ENCODE peak calls at places on chromosomes 1 and 21, in seven cellular contexts. G is D721Med; Z is stimulated activated CD4-positive, alpha-beta T cell treated with anti-CD3 and anti-CD28 coated beads, TNF-alpha, amount 100 ng/mL, for 24 hours; K is activated naive CD8-positive, alpha-beta T cell treated with anti-CD3 and anti-CD28 coated beads for 36 hours; W is amniotic stem cell; B is activated T-helper 1 cell treated with anti-CD3 and anti-CD28 coated beads, Interleukin-2, amount 50 U/mL, for 16 hours; T is hypothalamus. E is an unnamed sample.

GRCh38 chr1:150995896-150996295 is 10.8 kb downstream of the MINDY1 start:
- DNase-seq in Z (no peak), K (no peak), B (no peak), W (no peak), T (no peak), G (no peak), E (peak)

GRCh38 chr1:77794550-77794949 is 15.1 kb downstream of the MIGA1 start:
- DNase-seq in G (no peak), B (no peak), Z (no peak), T (no peak), W (no peak), K (no peak), E (no peak)

GRCh38 chr1:162756523-162756922 is 34.0 kb upstream of the HSD17B7 start:
- DNase-seq in K (no peak), W (no peak), B (no peak), Z (no peak), T (no peak), G (no peak), E (no peak)

GRCh38 chr1:101371259-101371658 is 134.4 kb downstream of the S1PR1 start:
- DNase-seq in G (no peak), T (no peak), K (peak), B (no peak), Z (no peak), W (no peak), E (no peak)

GRCh38 chr1:58857673-58858343 is 74.0 kb upstream of the JUN start:
- DNase-seq in B (no peak), W (no peak), T (no peak), G (no peak), K (peak), Z (no peak), E (no peak)

GRCh38 chr1:118960567-118961136 is 27.5 kb downstream of the TBX15 start:
- DNase-seq in G (no peak), W (no peak), B (no peak), T (no peak), Z (no peak), K (no peak), E (no peak)

GRCh38 chr1:89622895-89623294 is 10.0 kb upstream of the LRRC8C start:
- DNase-seq in W (no peak), T (no peak), Z (no peak), B (no peak), G (no peak), K (no peak), E (no peak)

GRCh38 chr1:193355179-193355578 is 168.8 kb upstream of the B3GALT2 start:
- DNase-seq in K (no peak), Z (no peak), B (no peak), G (no peak), W (no peak), T (no peak), E (no peak)

GRCh38 chr1:22780696-22781095 is 70.1 kb downstream of the EPHB2 start:
- DNase-seq in G (no peak), W (no peak), B (no peak), Z (no peak), T (no peak), K (peak), E (peak)

GRCh38 chr1:73491641-73492040 is 706.3 kb downstream of the LRRIQ3 start:
- DNase-seq in B (no peak), W (no peak), Z (no peak), G (no peak), T (no peak), K (no peak), E (no peak)

GRCh38 chr1:61741682-61742619 is at the start of gene PATJ:
- DNase-seq in Z (peak), B (peak), K (peak), W (no peak), G (peak), T (no peak), E (peak)

GRCh38 chr1:171017431-171017830 is 73.3 kb upstream of the FMO3 start:
- DNase-seq in G (no peak), Z (no peak), K (no peak), T (no peak), W (no peak), B (no peak), E (no peak)

GRCh38 chr1:182601926-182602325 is 2.3 kb downstream of the RGS16 start:
- DNase-seq in T (no peak), G (no peak), K (no peak), B (no peak), W (no peak), Z (no peak), E (no peak)

GRCh38 chr21:42653492-42654061 is at the start of gene PDE9A:
- DNase-seq in W (no peak), G (peak), K (peak), T (no peak), B (no peak), Z (no peak), E (peak)